ENCODE peak calls at places on chromosomes 12 and 14, in ten cellular contexts. Q, M, P, C, K, O, V, X, J and G are unnamed samples.

GRCh38 chr14:104350463-104351185 is 212.2 kb downstream of the KIF26A start:
- DNase-seq in Q (no peak), J (peak), V (no peak), X (no peak), O (no peak), P (peak), K (no peak), C (no peak), M (no peak), G (peak)

GRCh38 chr14:63918411-63918810 is 65.6 kb downstream of the SYNE2 start:
- DNase-seq in Q (no peak), K (no peak), O (no peak), M (no peak), C (no peak), X (no peak), V (no peak), P (no peak), J (no peak), G (no peak)

GRCh38 chr14:24436355-24437019 is 6.1 kb downstream of the SDR39U1 start:
- DNase-seq in X (no peak), V (peak), K (peak), Q (peak), O (peak), P (peak), C (no peak), M (no peak), J (peak), G (peak)

GRCh38 chr14:77094672-77095284 is 3.3 kb upstream of the CIPC start:
- DNase-seq in C (peak), K (peak), O (peak), J (peak), P (peak), M (peak), X (peak), Q (peak), V (peak), G (peak)

GRCh38 chr14:34203271-34203722 is 252.4 kb upstream of the EGLN3 start:
- DNase-seq in Q (no peak), X (no peak), M (no peak), P (no peak), O (peak), K (peak), J (no peak), C (no peak), V (no peak), G (no peak)

GRCh38 chr14:79369359-79370332 is 841.7 kb downstream of the DIO2 start:
- DNase-seq in C (no peak), J (peak), P (peak), Q (peak), X (peak), O (peak), K (peak), V (peak), M (no peak), G (peak)

GRCh38 chr12:52949413-52950331 is 754 bp downstream of the KRT18 start:
- DNase-seq in M (peak), V (peak), K (peak), P (no peak), C (peak), O (peak), J (no peak), X (peak), Q (peak), G (peak)

GRCh38 chr12:68451261-68452091 is 119.3 kb upstream of the MDM1 start:
- DNase-seq in V (peak), C (no peak), P (peak), Q (peak), M (no peak), X (peak), O (peak), J (no peak), K (peak), G (peak)

GRCh38 chr12:62834406-62834805 is 100.5 kb downstream of the PPM1H start:
- DNase-seq in M (no peak), V (no peak), P (peak), X (no peak), O (no peak), K (no peak), C (no peak), Q (no peak), J (no peak), G (no peak)

GRCh38 chr12:12510141-12510540 is 52.5 kb downstream of the DUSP16 start:
- DNase-seq in V (peak), K (peak), J (no peak), C (peak), P (no peak), X (no peak), Q (no peak), O (peak), M (no peak), G (no peak)

GRCh38 chr14:59282366-59282765 is 93.9 kb downstream of the DAAM1 start:
- DNase-seq in J (no peak), K (peak), C (no peak), P (no peak), X (no peak), M (no peak), Q (no peak), V (no peak), O (peak), G (no peak)

GRCh38 chr12:42237052-42237852 is 796 bp downstream of the YAF2 start:
- DNase-seq in K (peak), X (peak), V (peak), P (peak), J (peak), M (peak), C (peak), Q (peak), O (peak), G (peak)

GRCh38 chr12:43858096-43858495 is 22.2 kb downstream of the TMEM117 start:
- DNase-seq in V (no peak), K (no peak), X (peak), C (no peak), P (no peak), J (no peak), O (no peak), M (no peak), Q (no peak), G (no peak)

GRCh38 chr14:69648480-69649414 is 37.4 kb downstream of the SUSD6 start:
- DNase-seq in Q (no peak), J (no peak), P (no peak), X (no peak), K (peak), V (peak), O (peak), C (peak), M (no peak), G (peak)

GRCh38 chr14:24323341-24323740 is 11.5 kb downstream of the ADCY4 start:
- DNase-seq in O (no peak), X (no peak), Q (no peak), J (no peak), P (no peak), K (no peak), C (no peak), M (no peak), V (no peak), G (no peak)

GRCh38 chr12:114275937-114276785 is 129.8 kb downstream of the TBX5 start:
- DNase-seq in P (no peak), O (peak), C (no peak), J (no peak), V (no peak), X (no peak), K (peak), Q (no peak), M (no peak), G (peak)

GRCh38 chr12:92879698-92880322 is 49.3 kb downstream of the EEA1 start:
- DNase-seq in X (no peak), Q (no peak), J (no peak), M (no peak), C (no peak), V (peak), O (no peak), P (no peak), K (no peak), G (no peak)

GRCh38 chr14:46574976-46575375 is 76.6 kb downstream of the RPL10L start:
- DNase-seq in O (no peak), V (no peak), J (no peak), X (no peak), P (no peak), M (no peak), Q (no peak), K (no peak), C (no peak), G (no peak)

GRCh38 chr14:75310295-75311059 is 31.8 kb downstream of the FOS start:
- DNase-seq in V (peak), M (peak), Q (peak), J (peak), P (peak), O (peak), K (peak), X (peak), C (no peak), G (peak)

GRCh38 chr12:125014526-125014925 is 21.1 kb downstream of the BRI3BP start:
- DNase-seq in X (no peak), P (no peak), C (no peak), J (no peak), M (no peak), V (no peak), Q (no peak), K (no peak), O (no peak), G (no peak)

GRCh38 chr14:104654119-104654518 is 35.3 kb upstream of the INF2 start:
- DNase-seq in V (no peak), Q (no peak), K (no peak), P (no peak), M (no peak), J (no peak), C (no peak), X (no peak), O (no peak), G (no peak)

GRCh38 chr12:71005166-71005565 is 84.6 kb upstream of the PTPRR start:
- DNase-seq in V (no peak), O (no peak), K (no peak), J (no peak), Q (no peak), X (no peak), C (no peak), M (no peak), P (no peak), G (no peak)

GRCh38 chr12:12934556-12934955 is 17.4 kb downstream of the GPRC5D start:
- DNase-seq in J (no peak), V (no peak), M (no peak), C (no peak), Q (no peak), O (no peak), K (no peak), P (no peak), X (no peak), G (no peak)

GRCh38 chr14:95143813-95144620 is 13.3 kb downstream of the DICER1 start:
- DNase-seq in P (no peak), J (no peak), X (no peak), C (no peak), O (no peak), K (peak), M (no peak), V (peak), Q (no peak), G (peak)

GRCh38 chr12:48997719-48998496 is 1.3 kb downstream of the DDN start:
- DNase-seq in C (no peak), M (no peak), K (no peak), J (peak), Q (no peak), X (no peak), P (no peak), V (no peak), O (no peak), G (no peak)

GRCh38 chr12:112305951-112306350 is 76.3 kb downstream of the HECTD4 start:
- DNase-seq in O (no peak), M (no peak), J (no peak), X (peak), V (no peak), Q (no peak), C (no peak), K (no peak), P (no peak), G (no peak)

GRCh38 chr12:89861086-89861485 is 152.4 kb upstream of the ATP2B1 start:
- DNase-seq in V (no peak), C (no peak), X (no peak), P (no peak), Q (no peak), K (no peak), J (no peak), O (no peak), M (no peak), G (no peak)

GRCh38 chr12:52767020-52767379 is 10.1 kb downstream of the KRT76 start:
- DNase-seq in V (no peak), Q (no peak), K (no peak), X (no peak), J (no peak), O (no peak), C (no peak), P (no peak), M (no peak), G (no peak)

GRCh38 chr12:15494329-15495046 is 172.2 kb downstream of the PTPRO start:
- DNase-seq in J (no peak), V (no peak), M (no peak), K (no peak), O (no peak), X (no peak), C (no peak), Q (no peak), P (no peak), G (no peak)

GRCh38 chr14:42316746-42317145 is 710.1 kb downstream of the LRFN5 start:
- DNase-seq in X (no peak), J (no peak), P (no peak), C (no peak), O (no peak), Q (no peak), K (no peak), V (no peak), M (no peak), G (no peak)

GRCh38 chr14:95765016-95765415 is 51.1 kb upstream of the TCL1A start:
- DNase-seq in V (no peak), X (no peak), M (no peak), Q (no peak), J (no peak), P (no peak), K (no peak), C (no peak), O (no peak), G (no peak)

GRCh38 chr14:71933026-71933587 is 878 bp downstream of the RGS6 start:
- DNase-seq in Q (no peak), P (no peak), M (no peak), V (no peak), C (no peak), O (peak), X (no peak), J (no peak), K (no peak), G (no peak)

GRCh38 chr14:35993512-35993960 is 167.4 kb downstream of the BRMS1L start:
- DNase-seq in P (no peak), X (no peak), Q (no peak), C (no peak), V (no peak), J (no peak), M (no peak), K (no peak), O (no peak), G (no peak)

GRCh38 chr12:52353766-52354165 is 13.5 kb downstream of the KRT85 start:
- DNase-seq in X (no peak), C (no peak), M (no peak), Q (no peak), K (no peak), J (no peak), O (no peak), V (no peak), P (no peak), G (no peak)

GRCh38 chr12:48105321-48105866 is 485 bp downstream of the SENP1 start:
- DNase-seq in K (no peak), M (no peak), J (no peak), X (no peak), P (no peak), C (no peak), V (no peak), O (no peak), Q (no peak), G (no peak)

GRCh38 chr12:121903202-121903601 is 14.6 kb downstream of the PSMD9 start:
- DNase-seq in Q (no peak), M (no peak), K (peak), V (no peak), P (no peak), X (no peak), C (no peak), J (no peak), O (no peak), G (no peak)

GRCh38 chr12:123767613-123768012 is 5.5 kb downstream of the DNAH10 start:
- DNase-seq in O (no peak), X (no peak), M (no peak), J (no peak), P (no peak), Q (no peak), C (no peak), K (no peak), V (no peak), G (no peak)

GRCh38 chr12:88468546-88468945 is 111.7 kb downstream of the KITLG start:
- DNase-seq in P (no peak), O (peak), J (no peak), M (no peak), Q (no peak), V (peak), X (no peak), C (no peak), K (peak), G (no peak)

GRCh38 chr12:56684745-56685369 is 3.2 kb downstream of the PTGES3 start:
- DNase-seq in J (no peak), C (no peak), O (no peak), M (peak), X (no peak), Q (no peak), V (no peak), P (no peak), K (no peak), G (no peak)

GRCh38 chr12:452667-453210 is 7.0 kb upstream of the B4GALNT3 start:
- DNase-seq in O (no peak), X (no peak), K (no peak), Q (no peak), V (no peak), P (no peak), M (peak), J (no peak), C (no peak), G (no peak)
- TF ChIP-seq CTCF in O (peak), X (peak), K (peak), Q (no peak), V (no peak), P (no peak), M (no peak), J (peak), C (peak), G (peak)

GRCh38 chr12:120264086-120264485 is 1.4 kb downstream of the PXN start:
- DNase-seq in O (no peak), P (no peak), C (no peak), V (no peak), Q (no peak), X (peak), M (no peak), K (no peak), J (no peak), G (no peak)
- H3K4me3 ChIP-seq in O (peak), P (peak), C (peak), V (peak), Q (peak), X (no peak), M (peak), K (peak), J (peak), G (peak)

GRCh38 chr14:99538275-99538674 is 57.1 kb downstream of the CCNK start:
- DNase-seq in K (no peak), O (peak), J (peak), X (no peak), Q (no peak), C (no peak), V (peak), M (no peak), P (no peak), G (peak)
- TF ChIP-seq CTCF in K (no peak), O (peak), J (peak), X (no peak), Q (peak), C (no peak), V (peak), M (no peak), P (no peak), G (peak)

DNA sequence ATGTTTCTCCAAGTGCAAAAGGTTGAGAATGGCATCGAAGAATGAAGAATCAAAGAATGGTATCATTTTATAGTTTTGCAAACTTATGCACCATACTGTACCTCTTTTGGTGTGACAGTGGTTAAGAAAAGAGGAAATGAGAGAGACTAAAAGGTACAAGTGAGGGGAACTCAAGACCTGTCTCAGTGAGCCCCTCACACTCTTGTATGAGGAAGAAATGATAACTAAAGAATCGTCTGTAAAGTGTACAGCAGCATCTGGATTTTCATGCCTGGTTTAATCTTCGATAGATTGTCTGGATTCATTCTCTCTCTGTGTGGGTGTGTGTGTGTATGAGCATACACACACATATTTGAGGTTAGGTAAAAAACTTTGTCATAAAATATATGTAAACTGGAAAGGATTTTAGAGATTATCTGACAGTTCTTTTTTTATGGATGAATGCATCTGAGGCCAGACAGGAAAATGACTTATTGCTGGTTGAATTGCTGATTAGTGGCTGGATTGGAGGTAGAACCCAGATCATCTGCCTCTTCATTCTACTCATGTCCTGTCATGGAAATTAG is 15.9 kb upstream of the SLC38A2 start:
- DNase-seq in P (no peak), V (peak), J (no peak), X (no peak), K (no peak), M (no peak), O (peak), C (no peak), Q (no peak), G (peak)
- H3K4me3 ChIP-seq in P (no peak), V (no peak), J (no peak), X (no peak), K (no peak), M (no peak), O (no peak), C (no peak), Q (no peak), G (no peak)

GRCh38 chr14:90518941-90519256 is 122.1 kb downstream of the CALM1 start:
- DNase-seq in Q (no peak), K (peak), C (no peak), M (no peak), X (no peak), O (no peak), P (no peak), J (no peak), V (peak), G (no peak)
- TF ChIP-seq CTCF in Q (peak), K (peak), C (peak), M (peak), X (peak), O (peak), P (peak), J (peak), V (peak), G (peak)

GRCh38 chr14:70888681-70889175 is 18.5 kb upstream of the PCNX1 start:
- DNase-seq in K (peak), P (no peak), M (no peak), Q (no peak), J (no peak), C (no peak), X (no peak), O (peak), V (peak), G (peak)

GRCh38 chr14:70886421-70887206 is 20.6 kb upstream of the PCNX1 start:
- DNase-seq in K (no peak), J (no peak), C (no peak), P (no peak), Q (no peak), X (no peak), M (no peak), O (no peak), V (no peak), G (no peak)

GRCh38 chr14:70887207-70888150 is 19.8 kb upstream of the PCNX1 start:
- DNase-seq in J (no peak), Q (no peak), K (peak), V (peak), M (no peak), O (peak), X (no peak), P (no peak), C (no peak), G (peak)

GRCh38 chr14:70889555-70889954 is 17.7 kb upstream of the PCNX1 start:
- DNase-seq in Q (no peak), C (no peak), O (no peak), J (no peak), X (no peak), P (no peak), K (no peak), V (no peak), M (no peak), G (no peak)

GRCh38 chr14:70888151-70888499 is 19.1 kb upstream of the PCNX1 start:
- DNase-seq in X (no peak), V (no peak), J (no peak), P (no peak), Q (no peak), O (no peak), M (no peak), K (no peak), C (no peak), G (no peak)
- H3K4me3 ChIP-seq in X (no peak), V (no peak), J (no peak), P (no peak), Q (no peak), O (no peak), M (no peak), K (no peak), C (no peak), G (no peak)

GRCh38 chr14:93096923-93097322 is 18.8 kb downstream of the ITPK1 start:
- DNase-seq in V (no peak), M (no peak), Q (no peak), J (no peak), X (no peak), C (no peak), O (no peak), P (no peak), K (no peak), G (no peak)
- TF ChIP-seq CTCF in V (no peak), M (no peak), Q (no peak), J (no peak), X (no peak), C (no peak), O (no peak), P (no peak), K (no peak), G (no peak)

GRCh38 chr12:6951551-6952120 is 480 bp downstream of the PTPN6 start:
- DNase-seq in X (no peak), O (no peak), M (no peak), C (no peak), J (peak), P (peak), V (no peak), K (no peak), Q (no peak), G (no peak)
- H3K4me3 ChIP-seq in X (no peak), O (no peak), M (peak), C (no peak), J (no peak), P (peak), V (no peak), K (no peak), Q (no peak), G (no peak)